ENCODE peak calls at places on chromosomes 2 and 18, in ten cellular contexts. U is HFFc6; O is amygdala; E is glutamatergic neuron; N is CD8-positive, alpha-beta T cell; Y is T-cell; D is fibroblast of mammary gland; H is natural killer cell; G is LoVo; V is AG09309. B is an unnamed sample.

GRCh38 chr18:58025205-58025604 is 18.8 kb upstream of the NEDD4L start:
- DNase-seq in U (no peak), O (no peak), E (no peak), N (no peak), Y (no peak), D (no peak), H (no peak), G (no peak), V (no peak), B (no peak)

GRCh38 chr2:138496096-138496651 is 5.4 kb upstream of the SPOPL start:
- DNase-seq in U (no peak), O (no peak), E (no peak), N (no peak), Y (no peak), D (no peak), H (no peak), G (no peak), V (no peak), B (no peak)

GRCh38 chr18:32310119-32310518 is 120.3 kb downstream of the MEP1B start:
- DNase-seq in U (no peak), O (no peak), E (no peak), N (no peak), Y (no peak), D (peak), H (no peak), G (no peak), V (no peak), B (no peak)

GRCh38 chr2:219514196-219514761 is at the start of gene ASIC4:
- DNase-seq in U (no peak), O (no peak), E (peak), N (no peak), Y (no peak), D (no peak), H (no peak), G (no peak), V (no peak), B (no peak)

GRCh38 chr2:158969717-158970521 is 1.5 kb downstream of the TANC1 start:
- DNase-seq in U (peak), O (peak), E (peak), N (no peak), Y (no peak), D (peak), H (no peak), G (peak), V (no peak), B (no peak)

GRCh38 chr2:17334300-17334699 is 183.9 kb downstream of the RAD51AP2 start:
- DNase-seq in U (no peak), O (no peak), E (peak), N (no peak), Y (no peak), D (no peak), H (no peak), G (no peak), V (no peak), B (no peak)

GRCh38 chr18:49721981-49722380 is 91.4 kb downstream of the ACAA2 start:
- DNase-seq in U (no peak), O (no peak), E (no peak), N (no peak), Y (no peak), D (peak), H (no peak), G (no peak), V (no peak), B (no peak)

GRCh38 chr2:31219131-31219969 is 2.0 kb upstream of the CAPN14 start:
- DNase-seq in U (no peak), O (no peak), E (no peak), N (no peak), Y (no peak), D (no peak), H (no peak), G (no peak), V (no peak), B (no peak)

GRCh38 chr2:42328148-42328833 is 32.7 kb downstream of the COX7A2L start:
- DNase-seq in U (peak), O (no peak), E (no peak), N (no peak), Y (no peak), D (peak), H (no peak), G (peak), V (peak), B (no peak)

GRCh38 chr18:8996771-8997432 is 105.6 kb upstream of the NDUFV2 start:
- DNase-seq in U (no peak), O (no peak), E (no peak), N (no peak), Y (no peak), D (peak), H (no peak), G (no peak), V (no peak), B (no peak)

GRCh38 chr2:144830543-144830942 is 310.6 kb upstream of the ZEB2 start:
- DNase-seq in U (peak), O (no peak), E (no peak), N (no peak), Y (no peak), D (no peak), H (no peak), G (no peak), V (no peak), B (no peak)

GRCh38 chr18:48714873-48715272 is 176.0 kb downstream of the CTIF start:
- DNase-seq in U (no peak), O (no peak), E (no peak), N (no peak), Y (no peak), D (no peak), H (no peak), G (no peak), V (no peak), B (no peak)

GRCh38 chr2:217978536-217979150 is 24.2 kb downstream of the TNS1 start:
- DNase-seq in U (no peak), O (no peak), E (peak), N (no peak), Y (no peak), D (no peak), H (no peak), G (no peak), V (no peak), B (no peak)

GRCh38 chr2:39409697-39410389 is 27.2 kb downstream of the MAP4K3 start:
- DNase-seq in U (no peak), O (no peak), E (no peak), N (no peak), Y (no peak), D (no peak), H (no peak), G (no peak), V (no peak), B (no peak)

GRCh38 chr2:128347701-128348504 is 29.2 kb upstream of the HS6ST1 start:
- DNase-seq in U (peak), O (peak), E (no peak), N (no peak), Y (no peak), D (peak), H (no peak), G (no peak), V (peak), B (no peak)

GRCh38 chr2:112614201-112614840 is 29.9 kb downstream of the CHCHD5 start:
- DNase-seq in U (no peak), O (no peak), E (peak), N (no peak), Y (no peak), D (no peak), H (no peak), G (no peak), V (no peak), B (no peak)

GRCh38 chr2:19799881-19800780 is 101.7 kb downstream of the TTC32 start:
- DNase-seq in U (no peak), O (no peak), E (no peak), N (no peak), Y (no peak), D (peak), H (no peak), G (no peak), V (no peak), B (no peak)

GRCh38 chr2:52369176-52369575 is 1337.2 kb upstream of the NRXN1 start:
- DNase-seq in U (no peak), O (no peak), E (no peak), N (no peak), Y (no peak), D (no peak), H (no peak), G (no peak), V (no peak), B (no peak)

GRCh38 chr2:74146929-74147728 is 583 bp downstream of the BOLA3 start:
- DNase-seq in U (peak), O (no peak), E (no peak), N (no peak), Y (peak), D (peak), H (no peak), G (peak), V (no peak), B (no peak)

GRCh38 chr2:177753682-177754475 is 318.7 kb downstream of the PDE11A start:
- DNase-seq in U (peak), O (peak), E (peak), N (no peak), Y (peak), D (peak), H (no peak), G (no peak), V (peak), B (no peak)

GRCh38 chr2:127891806-127892205 is 6.0 kb upstream of the AMMECR1L start:
- DNase-seq in U (no peak), O (no peak), E (no peak), N (no peak), Y (no peak), D (peak), H (no peak), G (no peak), V (no peak), B (no peak)

GRCh38 chr2:168241208-168241607 is 6.2 kb downstream of the STK39 start:
- DNase-seq in U (no peak), O (no peak), E (no peak), N (no peak), Y (peak), D (no peak), H (no peak), G (no peak), V (no peak), B (no peak)

GRCh38 chr2:67883316-67884080 is 179.3 kb downstream of the C1D start:
- DNase-seq in U (no peak), O (no peak), E (no peak), N (no peak), Y (no peak), D (no peak), H (no peak), G (no peak), V (no peak), B (no peak)

GRCh38 chr2:9739508-9739907 is 103.8 kb upstream of the TAF1B start:
- DNase-seq in U (no peak), O (no peak), E (no peak), N (peak), Y (peak), D (no peak), H (peak), G (peak), V (no peak), B (no peak)

GRCh38 chr2:147030966-147031760 is 813.7 kb upstream of the ACVR2A start:
- DNase-seq in U (no peak), O (no peak), E (no peak), N (no peak), Y (no peak), D (peak), H (no peak), G (no peak), V (no peak), B (no peak)

GRCh38 chr2:153663371-153663770 is 184.8 kb upstream of the RPRM start:
- DNase-seq in U (no peak), O (no peak), E (no peak), N (no peak), Y (no peak), D (no peak), H (no peak), G (no peak), V (no peak), B (no peak)

GRCh38 chr2:145801210-145801609 is 1281.3 kb upstream of the ZEB2 start:
- DNase-seq in U (no peak), O (no peak), E (no peak), N (no peak), Y (no peak), D (no peak), H (no peak), G (no peak), V (no peak), B (no peak)

GRCh38 chr18:79944126-79944731 is 7.2 kb downstream of the SLC66A2 start:
- DNase-seq in U (no peak), O (no peak), E (no peak), N (no peak), Y (no peak), D (no peak), H (no peak), G (no peak), V (no peak), B (no peak)

GRCh38 chr18:48540329-48541025 is 1.6 kb downstream of the CTIF start:
- DNase-seq in U (peak), O (peak), E (peak), N (peak), Y (peak), D (peak), H (peak), G (peak), V (no peak), B (no peak)

GRCh38 chr2:134413430-134413829 is 159.6 kb downstream of the MGAT5 start:
- DNase-seq in U (peak), O (no peak), E (no peak), N (no peak), Y (no peak), D (no peak), H (no peak), G (peak), V (no peak), B (no peak)

GRCh38 chr18:24126155-24126947 is 12.5 kb upstream of the CABYR start:
- DNase-seq in U (no peak), O (no peak), E (no peak), N (no peak), Y (no peak), D (peak), H (no peak), G (no peak), V (peak), B (no peak)

GRCh38 chr2:24176326-24176725 is 1.5 kb downstream of the FAM228A start:
- DNase-seq in U (no peak), O (no peak), E (no peak), N (no peak), Y (no peak), D (no peak), H (no peak), G (no peak), V (no peak), B (no peak)

GRCh38 chr2:109020217-109020637 is 31.2 kb upstream of the EDAR start:
- DNase-seq in U (peak), O (no peak), E (no peak), N (no peak), Y (no peak), D (peak), H (no peak), G (no peak), V (peak), B (no peak)

GRCh38 chr2:122205637-122206036 is 450.2 kb downstream of the TSN start:
- DNase-seq in U (no peak), O (no peak), E (no peak), N (no peak), Y (no peak), D (no peak), H (no peak), G (no peak), V (no peak), B (no peak)